ENCODE peak calls at places on chromosomes 2 and 18, in nine cellular contexts. E is IMR-90, N is H9, U is HepG2, X is astrocyte, B is fibroblast of lung, T is HCT116, J is Karpas-422, W is GM23248. P is an unnamed sample.
A peak's percentile ranks its signal among the peaks of the same experiment; 100 is the strongest.

GRCh38 chr2:96806468-96807126 is 9.5 kb upstream of the CNNM3 start:
- DNase-seq in E (peak; percentile 43), N (no peak), U (peak; percentile 58), X (no peak), J (no peak), T (no peak), B (no peak), W (no peak), P (peak; percentile 53)

GRCh38 chr2:110858135-110858737 is 125.9 kb downstream of the ACOXL start:
- DNase-seq in T (no peak), E (no peak), B (no peak), N (peak; percentile 47), X (no peak), J (peak; percentile 74), U (no peak), W (no peak), P (no peak)

GRCh38 chr18:668263-668662 is 10.8 kb downstream of the TYMS start:
- DNase-seq in U (no peak), T (no peak), E (no peak), W (no peak), B (no peak), X (no peak), N (no peak), J (no peak), P (no peak)

GRCh38 chr2:161078211-161078539 is 82.1 kb upstream of the TANK start:
- DNase-seq in J (no peak), U (no peak), B (no peak), N (no peak), E (no peak), T (no peak), W (no peak), X (no peak), P (no peak)

GRCh38 chr2:8438476-8438875 is 243.4 kb upstream of the ID2 start:
- DNase-seq in N (no peak), W (no peak), T (no peak), E (no peak), X (no peak), J (no peak), U (no peak), B (no peak), P (no peak)

GRCh38 chr2:17035010-17035409 is 369.4 kb upstream of the CYRIA start:
- DNase-seq in J (no peak), T (no peak), W (peak; percentile 71), X (peak; percentile 90), U (no peak), E (peak; percentile 0), B (peak; percentile 90), N (no peak), P (no peak)

GRCh38 chr2:229726643-229727042 is 12.3 kb upstream of the DNER start:
- DNase-seq in W (no peak), X (no peak), J (no peak), U (no peak), B (no peak), N (no peak), E (no peak), T (no peak), P (no peak)

GRCh38 chr18:74226666-74227065 is 65.1 kb downstream of the CYB5A start:
- DNase-seq in W (no peak), T (no peak), X (no peak), U (no peak), J (no peak), B (no peak), E (no peak), N (no peak), P (no peak)

GRCh38 chr2:163690896-163691295 is 44.9 kb downstream of the FIGN start:
- DNase-seq in B (no peak), J (no peak), E (no peak), X (no peak), W (no peak), T (no peak), N (no peak), U (no peak), P (no peak)

GRCh38 chr2:110747522-110748488 is 15.4 kb downstream of the ACOXL start:
- DNase-seq in W (no peak), B (no peak), U (no peak), N (no peak), J (no peak), X (no peak), T (no peak), E (no peak), P (no peak)

GRCh38 chr2:241811952-241812729 is 3.1 kb downstream of the NEU4 start:
- DNase-seq in J (no peak), N (peak; percentile 28), X (no peak), U (no peak), B (no peak), E (no peak), T (no peak), W (no peak), P (peak; percentile 64)

GRCh38 chr18:57502624-57503023 is 67.5 kb downstream of the ONECUT2 start:
- DNase-seq in N (no peak), E (no peak), U (no peak), X (no peak), J (no peak), W (no peak), B (no peak), T (no peak), P (no peak)

GRCh38 chr2:101364878-101365277 is 22.4 kb downstream of the CREG2 start:
- DNase-seq in U (no peak), E (no peak), J (no peak), X (no peak), N (no peak), B (no peak), T (no peak), W (no peak), P (no peak)

GRCh38 chr2:143803936-143804335 is 674.7 kb downstream of the ARHGAP15 start:
- DNase-seq in X (peak; percentile 6), E (peak; percentile 57), T (no peak), W (no peak), B (peak; percentile 34), U (no peak), J (no peak), N (no peak), P (no peak)

GRCh38 chr2:105857076-105857740 is 112.5 kb downstream of the NCK2 start:
- DNase-seq in N (no peak), E (no peak), T (no peak), W (no peak), J (no peak), X (no peak), U (no peak), B (no peak), P (no peak)

GRCh38 chr2:1816414-1816911 is 72.1 kb upstream of the PXDN start:
- DNase-seq in T (no peak), E (peak; percentile 56), J (no peak), N (no peak), U (no peak), W (peak; percentile 79), X (peak; percentile 67), B (peak; percentile 87), P (peak; percentile 66)

GRCh38 chr2:119224391-119224972 is 848 bp downstream of the STEAP3 start:
- DNase-seq in E (no peak), X (no peak), N (no peak), T (no peak), J (no peak), B (no peak), W (no peak), U (no peak), P (no peak)

GRCh38 chr2:172280820-172281454 is 146.4 kb upstream of the ITGA6 start:
- DNase-seq in E (no peak), N (no peak), J (peak; percentile 93), U (no peak), W (no peak), B (no peak), T (no peak), X (no peak), P (no peak)

GRCh38 chr2:235116885-235117492 is 165.2 kb downstream of the SH3BP4 start:
- DNase-seq in T (peak; percentile 32), B (peak; percentile 69), U (peak; percentile 50), J (peak; percentile 66), W (peak; percentile 70), X (peak; percentile 29), N (no peak), E (peak; percentile 48), P (no peak)

GRCh38 chr2:80256396-80257167 is 48.0 kb downstream of the LRRTM1 start:
- DNase-seq in J (peak; percentile 65), B (peak; percentile 33), U (peak; percentile 21), T (no peak), X (no peak), W (peak; percentile 56), N (peak; percentile 33), E (peak; percentile 27), P (no peak)

GRCh38 chr2:233795735-233796171 is 17.6 kb downstream of the MROH2A start:
- DNase-seq in U (no peak), T (no peak), E (no peak), X (no peak), J (no peak), W (no peak), B (no peak), N (peak; percentile 20), P (peak; percentile 38)

GRCh38 chr2:37707393-37707792 is 36.0 kb upstream of the CDC42EP3 start:
- DNase-seq in B (no peak), E (no peak), U (no peak), N (no peak), W (no peak), J (no peak), T (no peak), X (no peak), P (no peak)

GRCh38 chr2:174546519-174547506 is 50.8 kb downstream of the WIPF1 start:
- DNase-seq in J (peak; percentile 82), T (peak; percentile 29), X (no peak), B (peak; percentile 43), E (peak; percentile 43), N (peak; percentile 81), W (peak; percentile 64), U (peak; percentile 38), P (no peak)

GRCh38 chr2:23941644-23942043 is 1.4 kb downstream of the UBXN2A start:
- DNase-seq in B (no peak), U (no peak), J (no peak), N (no peak), X (no peak), T (no peak), W (no peak), E (no peak), P (no peak)
- H3K9ac ChIP-seq in B (no peak overlapping the region), U (peak overlapping the region; percentile 91), J (peak overlapping the region; percentile 87), N (no peak overlapping the region), X (no peak overlapping the region), T (no peak overlapping the region), W (peak overlapping the region; percentile 79), E (peak overlapping the region; percentile 78), P (no peak overlapping the region)

GRCh38 chr2:51219468-51219867 is 187.5 kb upstream of the NRXN1 start:
- DNase-seq in X (peak; percentile 86), J (no peak), E (peak; percentile 76), B (no peak), N (no peak), U (no peak), T (no peak), W (no peak), P (no peak)
- H3K9ac ChIP-seq in X (no peak overlapping the region), J (no peak overlapping the region), E (no peak overlapping the region), B (no peak overlapping the region), N (no peak overlapping the region), U (no peak overlapping the region), T (no peak overlapping the region), W (no peak overlapping the region), P (no peak overlapping the region)

GRCh38 chr2:85583667-85584353 is 421 bp upstream of the VAMP5 start:
- DNase-seq in U (peak; percentile 73), X (no peak), J (no peak), T (no peak), W (peak; percentile 41), E (no peak), N (no peak), B (peak; percentile 14), P (peak; percentile 84)
- H3K9ac ChIP-seq in U (peak overlapping the region; percentile 96), X (peak overlapping the region; percentile 75), J (no peak overlapping the region), T (no peak overlapping the region), W (peak overlapping the region; percentile 82), E (peak overlapping the region; percentile 69), N (no peak overlapping the region), B (peak overlapping the region; percentile 75), P (no peak overlapping the region)

GRCh38 chr2:189442468-189442867 is 1.2 kb downstream of the WDR75 start:
- DNase-seq in W (no peak), X (no peak), N (no peak), J (no peak), B (no peak), E (no peak), T (no peak), U (no peak), P (no peak)
- H3K9ac ChIP-seq in W (peak overlapping the region; percentile 96), X (peak overlapping the region; percentile 94), N (no peak overlapping the region), J (peak overlapping the region; percentile 80), B (no peak overlapping the region), E (no peak overlapping the region), T (peak overlapping the region; percentile 96), U (peak overlapping the region; percentile 93), P (no peak overlapping the region)

P was measured in kidney.